ENCODE peak calls at places on chromosomes 3 and 15, in nine cellular contexts. T, P, H, G, O, A, Y, D and R are unnamed samples.
A peak's percentile ranks its signal among the peaks of the same experiment; 100 is the strongest.

GRCh38 chr15:79724312-79724711 is 172.5 kb downstream of the MTHFS start:
- DNase-seq in T (no peak), P (no peak), H (peak; percentile 12), G (peak; percentile 69), O (peak; percentile 55), A (peak; percentile 80), Y (no peak), D (no peak), R (no peak)

GRCh38 chr15:66734961-66735908 is 33.2 kb downstream of the SMAD6 start:
- DNase-seq in T (no peak), P (no peak), H (no peak), G (peak; percentile 74), O (no peak), A (no peak), Y (no peak), D (no peak), R (no peak)

GRCh38 chr3:24401811-24402185 is 92.9 kb downstream of the THRB start:
- DNase-seq in T (no peak), P (no peak), H (no peak), G (no peak), O (no peak), A (no peak), Y (no peak), D (peak; percentile 79), R (no peak)

GRCh38 chr3:149463921-149464320 is 10.6 kb upstream of the TM4SF4 start:
- DNase-seq in T (no peak), P (no peak), H (no peak), G (no peak), O (no peak), A (no peak), Y (no peak), D (no peak), R (no peak)

GRCh38 chr15:98767692-98768091 is 119.4 kb downstream of the IGF1R start:
- DNase-seq in T (no peak), P (no peak), H (no peak), G (no peak), O (no peak), A (no peak), Y (no peak), D (no peak), R (no peak)

GRCh38 chr3:138381413-138381901 is 33.1 kb downstream of the MRAS start:
- DNase-seq in T (no peak), P (no peak), H (no peak), G (peak; percentile 39), O (peak; percentile 46), A (peak; percentile 50), Y (no peak), D (no peak), R (no peak)

GRCh38 chr3:194808709-194809108 is 123.0 kb downstream of the FAM43A start:
- DNase-seq in T (no peak), P (no peak), H (no peak), G (peak; percentile 86), O (peak; percentile 73), A (no peak), Y (no peak), D (no peak), R (peak; percentile 23)

GRCh38 chr3:120503727-120504616 is 53.2 kb upstream of the FSTL1 start:
- DNase-seq in T (no peak), P (no peak), H (no peak), G (no peak), O (no peak), A (no peak), Y (no peak), D (no peak), R (no peak)

GRCh38 chr3:151268267-151269235 is 9.8 kb downstream of the P2RY14 start:
- DNase-seq in T (no peak), P (no peak), H (no peak), G (no peak), O (peak; percentile 27), A (no peak), Y (no peak), D (no peak), R (no peak)

GRCh38 chr3:109224333-109224732 is 87.8 kb downstream of the C3orf85 start:
- DNase-seq in T (no peak), P (no peak), H (no peak), G (no peak), O (peak; percentile 1), A (no peak), Y (no peak), D (peak; percentile 65), R (no peak)

GRCh38 chr15:34031987-34032760 is 6.8 kb downstream of the AVEN start:
- DNase-seq in T (no peak), P (no peak), H (no peak), G (no peak), O (no peak), A (no peak), Y (no peak), D (no peak), R (no peak)

GRCh38 chr3:69051796-69052566 is at the start of gene TMF1:
- DNase-seq in T (peak; percentile 98), P (peak; percentile 95), H (peak; percentile 98), G (peak; percentile 100), O (peak; percentile 99), A (peak; percentile 99), Y (no peak), D (peak; percentile 98), R (peak; percentile 99)

GRCh38 chr3:54322354-54322753 is 200.0 kb downstream of the CACNA2D3 start:
- DNase-seq in T (no peak), P (no peak), H (no peak), G (no peak), O (no peak), A (no peak), Y (no peak), D (peak; percentile 74), R (no peak)

GRCh38 chr15:67080118-67080899 is 14.9 kb downstream of the SMAD3 start:
- DNase-seq in T (no peak), P (no peak), H (no peak), G (peak; percentile 90), O (peak; percentile 91), A (no peak), Y (no peak), D (no peak), R (no peak)

GRCh38 chr15:83380026-83380425 is 67.1 kb upstream of the SH3GL3 start:
- DNase-seq in T (no peak), P (no peak), H (no peak), G (peak; percentile 53), O (no peak), A (no peak), Y (no peak), D (no peak), R (no peak)

GRCh38 chr3:192410684-192410960 is 316.7 kb downstream of the FGF12 start:
- DNase-seq in T (no peak), P (no peak), H (no peak), G (no peak), O (no peak), A (no peak), Y (no peak), D (no peak), R (no peak)

GRCh38 chr15:76843269-76843668 is 61.9 kb downstream of the SCAPER start:
- DNase-seq in T (no peak), P (no peak), H (no peak), G (no peak), O (no peak), A (no peak), Y (no peak), D (no peak), R (no peak)

GRCh38 chr3:141489184-141489583 is 2.4 kb downstream of the RASA2 start:
- DNase-seq in T (no peak), P (no peak), H (no peak), G (peak; percentile 16), O (no peak), A (no peak), Y (no peak), D (no peak), R (no peak)

GRCh38 chr3:39126532-39127071 is 19.1 kb downstream of the TTC21A start:
- DNase-seq in T (peak; percentile 33), P (no peak), H (peak; percentile 52), G (peak; percentile 51), O (peak; percentile 43), A (no peak), Y (no peak), D (peak; percentile 71), R (peak; percentile 73)

GRCh38 chr15:78298983-78299301 is 467 bp downstream of the SKIC8 start:
- DNase-seq in T (no peak), P (no peak), H (no peak), G (peak; percentile 75), O (peak; percentile 56), A (no peak), Y (no peak), D (no peak), R (no peak)

GRCh38 chr3:181974198-181974597 is 262.5 kb downstream of the SOX2 start:
- DNase-seq in T (no peak), P (no peak), H (no peak), G (no peak), O (peak; percentile 1), A (no peak), Y (peak; percentile 41), D (no peak), R (no peak)

GRCh38 chr15:42150246-42150970 is 6.0 kb downstream of the PLA2G4F start:
- DNase-seq in T (no peak), P (no peak), H (no peak), G (no peak), O (no peak), A (no peak), Y (no peak), D (no peak), R (no peak)

GRCh38 chr3:114556832-114557231 is 263.0 kb downstream of the TIGIT start:
- DNase-seq in T (no peak), P (no peak), H (no peak), G (no peak), O (no peak), A (no peak), Y (no peak), D (no peak), R (no peak)

GRCh38 chr15:87609474-87609873 is 647.1 kb downstream of the NTRK3 start:
- DNase-seq in T (no peak), P (no peak), H (peak; percentile 93), G (peak; percentile 82), O (peak; percentile 81), A (peak; percentile 93), Y (no peak), D (no peak), R (peak; percentile 75)

GRCh38 chr3:17678116-17678741 is 64.2 kb downstream of the TBC1D5 start:
- DNase-seq in T (no peak), P (no peak), H (no peak), G (peak; percentile 65), O (peak; percentile 76), A (peak; percentile 40), Y (no peak), D (no peak), R (no peak)

GRCh38 chr15:55796321-55796965 is 53.5 kb upstream of the PRTG start:
- DNase-seq in T (no peak), P (no peak), H (no peak), G (peak; percentile 33), O (peak; percentile 46), A (no peak), Y (no peak), D (no peak), R (no peak)

GRCh38 chr3:188706176-188706575 is 465.6 kb upstream of the TPRG1 start:
- DNase-seq in T (no peak), P (no peak), H (no peak), G (peak; percentile 44), O (peak; percentile 62), A (no peak), Y (no peak), D (no peak), R (no peak)

GRCh38 chr3:901953-902778 is 190.7 kb upstream of the CNTN6 start:
- DNase-seq in T (no peak), P (no peak), H (peak; percentile 4), G (peak; percentile 24), O (peak; percentile 2), A (no peak), Y (no peak), D (no peak), R (peak; percentile 19)

GRCh38 chr3:72011495-72011894 is 226.5 kb upstream of the PROK2 start:
- DNase-seq in T (no peak), P (no peak), H (no peak), G (peak; percentile 96), O (peak; percentile 15), A (peak; percentile 74), Y (no peak), D (no peak), R (no peak)

GRCh38 chr3:72341943-72342342 is 506.3 kb downstream of the SHQ1 start:
- DNase-seq in T (no peak), P (no peak), H (no peak), G (peak; percentile 24), O (no peak), A (no peak), Y (no peak), D (no peak), R (no peak)

GRCh38 chr3:116242825-116243224 is 202.5 kb downstream of the LSAMP start:
- DNase-seq in T (no peak), P (no peak), H (no peak), G (peak; percentile 37), O (no peak), A (no peak), Y (no peak), D (no peak), R (no peak)